ENCODE peak calls at places on chromosomes 5 and 9, in ten cellular contexts. U is IMR-90, J is adrenal gland, F is PC-9, X is uterus, N is pancreas, A is fibroblast of lung, Q is A549, M is lung, W is psoas muscle. K is an unnamed sample. For H3K4me1 and H3K9me3, the result is how much of the 10 kb centered on the place peaks cover.

GRCh38 chr9:8329561-8330283 is 530.1 kb upstream of the DMAC1 start:
- DNase-seq in U (no peak), J (no peak), F (no peak), X (no peak), N (no peak), A (no peak), Q (no peak), M (no peak), W (no peak), K (no peak)

GRCh38 chr9:89675403-89675771 is 70.6 kb downstream of the GADD45G start:
- DNase-seq in U (no peak), J (peak), F (no peak), X (no peak), N (peak), A (no peak), Q (no peak), M (no peak), W (peak), K (no peak)

GRCh38 chr9:99167120-99167519 is 54.6 kb downstream of the ALG2 start:
- DNase-seq in U (no peak), J (no peak), F (no peak), X (no peak), N (no peak), A (no peak), Q (no peak), M (no peak), W (no peak), K (no peak)

GRCh38 chr9:93094294-93095204 is 1.5 kb upstream of the CARD19 start:
- DNase-seq in U (no peak), J (peak), F (no peak), X (peak), N (no peak), A (no peak), Q (no peak), M (no peak), W (peak), K (peak)

GRCh38 chr9:32825203-32825602 is 41.9 kb downstream of the TMEM215 start:
- DNase-seq in U (no peak), J (no peak), F (no peak), X (no peak), N (no peak), A (no peak), Q (no peak), M (no peak), W (no peak), K (no peak)

GRCh38 chr9:37621299-37621934 is 29.0 kb upstream of the TOMM5 start:
- DNase-seq in U (no peak), J (no peak), F (no peak), X (no peak), N (no peak), A (no peak), Q (no peak), M (no peak), W (no peak), K (no peak)

GRCh38 chr9:70003786-70004185 is 39.9 kb upstream of the MAMDC2 start:
- DNase-seq in U (peak), J (no peak), F (no peak), X (no peak), N (no peak), A (peak), Q (no peak), M (no peak), W (no peak), K (no peak)

GRCh38 chr5:83467315-83468044 is 4.1 kb upstream of the VCAN start:
- DNase-seq in U (peak), J (no peak), F (no peak), X (no peak), N (no peak), A (peak), Q (no peak), M (no peak), W (peak), K (peak)

GRCh38 chr5:6397536-6398269 is 19.4 kb upstream of the MED10 start:
- DNase-seq in U (no peak), J (no peak), F (no peak), X (no peak), N (no peak), A (no peak), Q (no peak), M (no peak), W (no peak), K (no peak)

GRCh38 chr9:3787628-3788027 is 261.8 kb upstream of the RFX3 start:
- DNase-seq in U (no peak), J (no peak), F (no peak), X (no peak), N (no peak), A (no peak), Q (no peak), M (no peak), W (no peak), K (no peak)

GRCh38 chr9:80012557-80013330 is 441.0 kb downstream of the TLE4 start:
- DNase-seq in U (no peak), J (no peak), F (no peak), X (no peak), N (no peak), A (no peak), Q (no peak), M (no peak), W (no peak), K (no peak)

GRCh38 chr5:133114166-133114932 is 62.5 kb downstream of the HSPA4 start:
- DNase-seq in U (no peak), J (peak), F (no peak), X (no peak), N (no peak), A (no peak), Q (no peak), M (no peak), W (no peak), K (no peak)

DNA sequence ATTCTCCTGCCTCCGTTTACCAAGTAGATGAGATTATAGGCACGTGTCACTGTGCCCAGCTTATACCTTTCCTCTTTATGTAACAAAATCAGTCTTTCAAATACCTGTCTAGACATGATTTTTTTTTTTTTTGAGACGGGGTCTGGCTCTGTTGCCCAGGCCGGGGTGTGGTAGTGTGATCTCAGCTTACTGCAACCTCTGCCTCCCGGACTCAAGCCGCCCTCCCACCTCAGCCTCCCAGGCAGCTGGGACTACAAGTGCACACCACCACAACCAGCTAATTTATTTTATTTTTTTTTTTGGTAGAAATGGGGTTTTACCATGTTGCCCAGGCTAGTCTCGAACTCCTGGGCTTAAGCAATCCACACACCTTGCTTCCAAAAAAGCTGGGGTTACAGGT is 13.2 kb downstream of the NADK2 start:
- DNase-seq in U (no peak), J (no peak), F (no peak), X (no peak), N (no peak), A (no peak), Q (no peak), M (no peak), W (no peak), K (no peak)
- H3K4me1 ChIP-seq in U (under half), J (under half), F (under half), X (under half), N (under half), A (under half), Q (under half), M (under half), W (under half), K (under half)

GRCh38 chr9:26742843-26743242 is 149.8 kb downstream of the CAAP1 start:
- DNase-seq in U (no peak), J (no peak), F (no peak), X (no peak), N (no peak), A (no peak), Q (no peak), M (no peak), W (no peak), K (no peak)

GRCh38 chr9:26746357-26747072 is 146.1 kb downstream of the CAAP1 start:
- DNase-seq in U (peak), J (no peak), F (peak), X (no peak), N (no peak), A (peak), Q (peak), M (no peak), W (no peak), K (no peak)

GRCh38 chr9:26744362-26744965 is 148.1 kb downstream of the CAAP1 start:
- DNase-seq in U (peak), J (no peak), F (no peak), X (no peak), N (no peak), A (peak), Q (peak), M (no peak), W (no peak), K (no peak)

GRCh38 chr9:26747611-26748010 is 145.0 kb downstream of the CAAP1 start:
- DNase-seq in U (no peak), J (no peak), F (no peak), X (no peak), N (no peak), A (no peak), Q (no peak), M (no peak), W (no peak), K (no peak)

GRCh38 chr9:26745111-26745510 is 147.5 kb downstream of the CAAP1 start:
- DNase-seq in U (no peak), J (no peak), F (no peak), X (no peak), N (no peak), A (no peak), Q (no peak), M (no peak), W (no peak), K (no peak)
- H3K9me3 ChIP-seq in U (under half), J (under half), F (under half), X (under half), N (under half), A (under half), Q (under half), M (under half), W (under half), K (under half)

GRCh38 chr5:149561848-149562247 is 10.6 kb upstream of the CSNK1A1 start:
- DNase-seq in U (peak), J (no peak), F (peak), X (peak), N (no peak), A (peak), Q (peak), M (no peak), W (no peak), K (no peak)
- H3K4me1 ChIP-seq in U (under half), J (under half), F (half or more), X (under half), N (under half), A (under half), Q (under half), M (under half), W (under half), K (under half)

DNA sequence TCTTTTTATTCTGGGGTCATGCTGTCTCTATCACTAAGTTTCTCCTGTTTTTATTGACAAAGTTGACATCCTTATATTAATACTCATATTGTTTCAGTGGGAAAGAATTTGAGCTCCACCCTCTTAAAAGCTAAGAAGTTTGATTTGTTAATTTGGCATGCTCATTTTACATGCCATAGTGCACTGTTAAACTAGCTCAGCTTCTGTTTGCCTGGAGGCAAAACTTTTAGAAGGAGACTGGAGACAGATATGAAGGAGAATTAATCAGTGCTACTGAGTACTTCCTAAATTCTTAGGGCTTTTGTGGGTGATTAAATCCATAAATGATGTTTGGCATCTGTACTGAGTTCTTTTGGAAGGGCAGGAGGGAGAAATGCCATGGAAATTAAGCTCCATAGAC is 138.9 kb downstream of the NTRK2 start:
- DNase-seq in U (no peak), J (no peak), F (no peak), X (no peak), N (no peak), A (no peak), Q (no peak), M (no peak), W (no peak), K (no peak)
- H3K9me3 ChIP-seq in U (under half), J (under half), F (under half), X (under half), N (under half), A (under half), Q (under half), M (under half), W (under half), K (under half)

DNA sequence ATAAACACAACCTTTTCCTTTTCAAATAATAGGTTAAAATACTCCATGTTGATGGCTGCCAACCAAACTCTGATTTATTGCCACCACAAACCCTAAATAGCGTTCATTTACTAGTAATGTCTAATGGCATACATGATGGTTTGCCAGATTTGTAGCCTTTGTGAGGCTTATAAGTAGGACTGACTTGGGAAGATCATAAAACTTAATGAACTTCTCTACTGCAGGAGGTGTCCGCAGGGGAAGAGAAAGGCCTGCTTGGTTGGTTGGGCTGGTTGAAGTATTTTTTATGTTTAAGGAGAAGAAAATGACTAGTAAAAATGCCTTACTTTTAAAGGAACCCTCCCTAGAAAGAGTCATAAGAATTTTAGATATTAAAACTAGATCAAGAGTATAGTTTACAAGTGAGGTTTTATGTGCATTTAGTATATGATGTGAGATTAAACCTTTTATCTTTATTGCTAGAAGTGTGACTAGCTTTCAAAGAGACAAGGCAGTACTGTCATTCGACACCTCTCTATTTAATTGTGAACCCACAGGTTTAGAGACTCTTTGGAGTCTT is 5.0 kb downstream of the PBX3 start:
- DNase-seq in U (no peak), J (no peak), F (peak), X (no peak), N (no peak), A (peak), Q (no peak), M (no peak), W (no peak), K (no peak)
- H3K4me1 ChIP-seq in U (under half), J (half or more), F (under half), X (under half), N (under half), A (under half), Q (under half), M (under half), W (under half), K (under half)

DNA sequence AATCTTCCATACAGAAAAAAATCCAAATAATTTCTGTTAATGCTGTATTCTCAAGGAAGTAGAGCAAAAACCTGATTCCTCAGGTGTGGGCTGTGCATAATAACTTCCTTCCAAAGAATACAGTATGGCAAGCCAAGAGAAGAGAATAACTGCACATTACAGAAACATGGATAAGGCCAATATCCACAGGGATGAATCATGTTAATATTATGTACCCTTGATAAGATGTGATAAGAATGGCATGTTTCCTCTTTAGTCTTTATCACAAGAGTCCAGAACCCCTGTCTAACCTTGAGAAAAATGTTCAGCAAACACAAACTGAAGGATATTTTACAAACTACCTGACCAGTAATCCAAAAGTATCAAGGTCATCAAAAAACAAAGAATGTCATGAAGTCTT is 795.8 kb downstream of the SEMA5A start:
- DNase-seq in U (peak), J (no peak), F (no peak), X (no peak), N (no peak), A (peak), Q (no peak), M (no peak), W (no peak), K (no peak)
- H3K9me3 ChIP-seq in U (under half), J (under half), F (under half), X (under half), N (under half), A (under half), Q (under half), M (under half), W (under half), K (under half)

GRCh38 chr5:179763215-179763945 is 30.4 kb upstream of the LTC4S start:
- DNase-seq in U (peak), J (peak), F (peak), X (peak), N (no peak), A (peak), Q (peak), M (peak), W (peak), K (peak)
- H3K4me1 ChIP-seq in U (under half), J (half or more), F (under half), X (under half), N (under half), A (under half), Q (under half), M (under half), W (half or more), K (half or more)